ENCODE peak calls at places on chromosomes 1 and 21, in four cellular contexts. O is PC-9, T is IMR-90, H is A549. A is an unnamed sample.

GRCh38 chr1:229887043-229887822 is 179.8 kb upstream of the GALNT2 start:
- DNase-seq in O (peak), T (no peak), H (peak), A (peak)

GRCh38 chr1:147794570-147794969 is 34.2 kb upstream of the GJA5 start:
- DNase-seq in O (no peak), T (no peak), H (no peak), A (no peak)

GRCh38 chr1:109257682-109258421 is 8.5 kb downstream of the CELSR2 start:
- DNase-seq in T (no peak), H (no peak), O (no peak), A (no peak)

GRCh38 chr1:33828654-33829053 is 35.2 kb upstream of the HMGB4 start:
- DNase-seq in O (no peak), T (no peak), H (no peak), A (no peak)

GRCh38 chr1:19232526-19232851 is 18.8 kb downstream of the EMC1 start:
- DNase-seq in H (no peak), T (peak), O (no peak), A (no peak)

GRCh38 chr1:159705251-159705910 is 9.0 kb downstream of the CRP start:
- DNase-seq in T (no peak), H (no peak), O (no peak), A (no peak)

GRCh38 chr1:36589006-36589405 is 106.3 kb upstream of the CSF3R start:
- DNase-seq in H (no peak), T (no peak), O (no peak), A (no peak)

GRCh38 chr1:241213147-241213546 is 143.9 kb downstream of the RGS7 start:
- DNase-seq in T (no peak), H (no peak), O (peak), A (no peak)

GRCh38 chr1:21814981-21815583 is 3.0 kb downstream of the LDLRAD2 start:
- DNase-seq in T (no peak), O (no peak), H (no peak), A (no peak)

GRCh38 chr21:46171996-46172862 is 12.0 kb downstream of the SPATC1L start:
- DNase-seq in O (no peak), H (no peak), T (no peak), A (no peak)

GRCh38 chr1:88252745-88253144 is 431.3 kb upstream of the PKN2 start:
- DNase-seq in O (no peak), H (no peak), T (no peak), A (no peak)

GRCh38 chr1:197781998-197782718 is 6.9 kb upstream of the DENND1B start:
- DNase-seq in O (peak), H (no peak), T (peak), A (no peak)

GRCh38 chr1:197393105-197393504 is 125.1 kb downstream of the CRB1 start:
- DNase-seq in O (no peak), T (no peak), H (no peak), A (no peak)

DNA sequence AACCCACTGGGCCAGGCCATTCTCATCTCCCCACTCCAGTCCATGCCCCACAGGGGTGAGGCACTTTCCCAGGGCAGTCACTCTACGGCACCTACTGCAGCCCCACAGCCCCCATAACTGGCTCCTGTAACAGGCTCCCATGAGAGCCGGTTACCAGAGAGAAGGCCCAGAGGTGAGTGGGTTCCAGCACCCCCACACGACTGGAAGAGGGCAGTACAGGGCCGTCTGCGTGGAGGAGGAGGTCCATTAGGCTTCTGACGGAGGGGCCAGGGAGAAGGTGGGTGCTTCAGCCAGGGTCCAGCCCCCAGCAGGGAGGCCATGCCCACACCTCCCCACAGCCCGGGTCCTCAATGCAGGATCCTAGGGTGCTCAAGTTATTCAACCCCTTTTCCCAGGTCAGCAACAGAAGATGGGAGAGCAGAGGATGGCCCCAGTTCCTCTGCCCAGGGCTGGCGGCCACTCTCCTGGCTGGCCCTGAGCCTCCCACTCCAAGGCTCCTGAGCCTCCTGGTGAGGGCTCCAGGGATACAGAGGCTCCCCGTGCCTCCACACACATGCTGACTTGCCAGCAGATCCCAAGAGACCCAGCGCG is 1.6 kb downstream of the ACAP3 start:
- DNase-seq in H (no peak), O (no peak), T (peak), A (no peak)
- TF ChIP-seq CTCF in H (no peak), O (no peak), T (peak), A (no peak)

GRCh38 chr21:42403611-42404231 is at the start of gene UBASH3A:
- DNase-seq in O (no peak), T (no peak), H (no peak), A (no peak)

GRCh38 chr21:42406201-42406601 is 2.5 kb downstream of the UBASH3A start:
- DNase-seq in H (no peak), T (no peak), O (no peak), A (no peak)

GRCh38 chr21:42406846-42407245 is 3.1 kb downstream of the UBASH3A start:
- DNase-seq in H (no peak), O (no peak), T (no peak), A (no peak)

GRCh38 chr21:42404534-42404933 is 832 bp downstream of the UBASH3A start:
- DNase-seq in H (no peak), T (no peak), O (no peak), A (no peak)

GRCh38 chr21:42405064-42406059 is 1.7 kb downstream of the UBASH3A start:
- DNase-seq in O (no peak), H (no peak), T (no peak), A (no peak)
- H3K4me3 ChIP-seq in O (no peak), H (no peak), T (no peak), A (no peak)

GRCh38 chr1:245987222-245987545 is 519.9 kb downstream of the SMYD3 start:
- DNase-seq in H (no peak), T (no peak), O (no peak), A (no peak)
- H3K4me2 ChIP-seq in H (peak), T (no peak), O (peak), A (peak)

GRCh38 chr21:15170614-15171013 is 105.8 kb upstream of the NRIP1 start:
- DNase-seq in O (no peak), T (no peak), H (no peak), A (no peak)

GRCh38 chr21:15171546-15171945 is 106.7 kb upstream of the NRIP1 start:
- DNase-seq in T (no peak), H (no peak), O (no peak), A (no peak)

GRCh38 chr21:15174923-15175322 is 110.1 kb upstream of the NRIP1 start:
- DNase-seq in T (no peak), O (no peak), H (no peak), A (no peak)

DNA sequence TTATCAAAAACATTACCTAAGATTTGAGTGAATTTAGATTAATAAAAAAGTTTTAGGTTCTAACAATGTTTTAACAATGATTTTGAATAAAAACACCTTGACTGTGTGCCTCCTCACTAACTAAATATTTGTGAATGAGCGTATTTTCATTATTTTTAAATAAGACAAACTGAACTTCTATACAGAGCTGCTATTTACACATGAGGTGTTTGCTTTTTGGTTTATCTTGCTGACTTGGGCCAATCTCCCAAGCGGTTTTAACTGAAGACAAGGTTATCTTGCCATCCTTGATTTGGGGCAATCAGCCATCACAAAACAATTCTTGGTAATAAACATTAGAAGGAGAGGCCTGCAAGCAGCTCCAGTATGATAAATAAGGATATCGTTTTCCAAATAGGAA is 108.2 kb upstream of the NRIP1 start:
- DNase-seq in T (no peak), O (no peak), H (no peak), A (no peak)
- TF ChIP-seq CTCF in T (no peak), O (no peak), H (no peak), A (no peak)

GRCh38 chr1:52402860-52403240 is 1.4 kb downstream of the ORC1 start:
- DNase-seq in H (no peak), O (no peak), T (no peak), A (no peak)
- H3K4me3 ChIP-seq in H (peak), O (peak), T (no peak), A (peak)

A was measured in keratinocyte.